ENCODE peak calls at places on chromosomes 4 and X, in five cellular contexts. W, T, J, I and V are unnamed samples. For H3K4me1, the result is how much of the 10 kb centered on the place peaks cover.

GRCh38 chr4:123479944-123480343 is 83.3 kb downstream of the SPRY1 start:
- DNase-seq in J (no peak), W (peak), I (no peak), T (no peak), V (no peak)

GRCh38 chr4:6900956-6901355 is 8.7 kb upstream of the TBC1D14 start:
- DNase-seq in J (no peak), T (no peak), I (no peak), W (no peak), V (no peak)

GRCh38 chr4:52244773-52245360 is 193.8 kb downstream of the SPATA18 start:
- DNase-seq in W (no peak), I (no peak), J (no peak), T (no peak), V (no peak)

GRCh38 chrX:49171752-49172279 is at the start of gene PLP2:
- DNase-seq in I (peak), T (peak), J (peak), W (peak), V (peak)

GRCh38 chrX:51876441-51876840 is 17.0 kb upstream of the MAGED1 start:
- DNase-seq in I (no peak), T (no peak), W (peak), J (no peak), V (no peak)

GRCh38 chr4:123893746-123894095 is 497.1 kb downstream of the SPRY1 start:
- DNase-seq in J (no peak), I (no peak), T (no peak), W (no peak), V (no peak)

GRCh38 chrX:39258331-39258730 is 457.1 kb downstream of the MID1IP1 start:
- DNase-seq in T (no peak), W (peak), I (no peak), J (no peak), V (no peak)

GRCh38 chrX:109373468-109373867 is 108.4 kb downstream of the GUCY2F start:
- DNase-seq in T (no peak), J (no peak), W (no peak), I (no peak), V (no peak)

GRCh38 chrX:41332408-41332987 is 1.5 kb upstream of the DDX3X start:
- DNase-seq in T (peak), W (no peak), J (no peak), I (no peak), V (no peak)

GRCh38 chr4:51885371-51885770 is 42.4 kb downstream of the DCUN1D4 start:
- DNase-seq in I (no peak), J (no peak), T (no peak), W (peak), V (no peak)

GRCh38 chr4:78588894-78589545 is 37.5 kb downstream of the ANXA3 start:
- DNase-seq in J (no peak), T (no peak), I (no peak), W (peak), V (no peak)

GRCh38 chr4:142128529-142128928 is 492.1 kb downstream of the IL15 start:
- DNase-seq in I (peak), T (peak), W (peak), J (peak), V (peak)

GRCh38 chrX:24081661-24082154 is 27.0 kb downstream of the EIF2S3 start:
- DNase-seq in I (peak), W (peak), J (peak), T (peak), V (peak)

GRCh38 chrX:25810202-25810601 is 327.9 kb upstream of the MAGEB18 start:
- DNase-seq in I (no peak), T (no peak), W (peak), J (no peak), V (no peak)

GRCh38 chr4:45317276-45317675 is 590.9 kb upstream of the GNPDA2 start:
- DNase-seq in W (peak), I (no peak), T (no peak), J (no peak), V (no peak)

GRCh38 chr4:128862608-128863313 is 53.3 kb downstream of the JADE1 start:
- DNase-seq in T (no peak), I (no peak), J (no peak), W (no peak), V (no peak)

GRCh38 chr4:82493721-82494425 is 63.5 kb downstream of the ENOPH1 start:
- DNase-seq in W (no peak), J (no peak), I (no peak), T (no peak), V (no peak)

GRCh38 chrX:55754861-55755294 is 37.3 kb downstream of the RRAGB start:
- DNase-seq in T (no peak), I (no peak), J (no peak), W (no peak), V (no peak)

GRCh38 chr4:36324808-36325207 is 43.4 kb downstream of the DTHD1 start:
- DNase-seq in J (no peak), I (no peak), T (no peak), W (no peak), V (no peak)

GRCh38 chrX:124030520-124030919 is 69.0 kb downstream of the STAG2 start:
- DNase-seq in J (no peak), W (no peak), I (no peak), T (no peak), V (no peak)

GRCh38 chrX:38939067-38939466 is 137.8 kb downstream of the MID1IP1 start:
- DNase-seq in W (peak), I (no peak), T (no peak), J (no peak), V (no peak)

GRCh38 chr4:38872620-38873019 is 5.0 kb downstream of the FAM114A1 start:
- DNase-seq in I (no peak), T (no peak), W (peak), J (no peak), V (no peak)

DNA sequence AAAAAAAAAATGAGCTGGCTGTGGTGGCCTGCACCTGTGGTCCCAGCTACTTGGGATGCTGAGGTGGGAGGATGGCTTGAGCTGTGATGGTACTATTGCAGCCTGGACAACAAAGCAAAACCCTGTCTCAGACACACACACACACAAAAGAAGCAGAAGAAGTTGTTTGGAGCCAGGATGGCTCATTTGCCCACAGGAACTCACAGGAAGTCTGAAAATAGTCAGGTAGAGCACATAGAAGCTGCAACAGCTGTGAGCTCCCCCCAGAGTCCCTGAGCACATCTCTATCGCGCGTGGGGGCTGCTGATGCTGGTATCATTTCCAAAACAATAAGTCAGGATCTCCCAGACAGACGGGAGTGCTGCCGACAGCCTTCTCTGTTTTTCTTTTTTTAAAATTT is 13.4 kb upstream of the DHRSX start:
- DNase-seq in W (no peak), T (no peak), J (no peak), I (no peak), V (no peak)
- H3K4me1 ChIP-seq in W (under half), T (under half), J (under half), I (under half), V (under half)

DNA sequence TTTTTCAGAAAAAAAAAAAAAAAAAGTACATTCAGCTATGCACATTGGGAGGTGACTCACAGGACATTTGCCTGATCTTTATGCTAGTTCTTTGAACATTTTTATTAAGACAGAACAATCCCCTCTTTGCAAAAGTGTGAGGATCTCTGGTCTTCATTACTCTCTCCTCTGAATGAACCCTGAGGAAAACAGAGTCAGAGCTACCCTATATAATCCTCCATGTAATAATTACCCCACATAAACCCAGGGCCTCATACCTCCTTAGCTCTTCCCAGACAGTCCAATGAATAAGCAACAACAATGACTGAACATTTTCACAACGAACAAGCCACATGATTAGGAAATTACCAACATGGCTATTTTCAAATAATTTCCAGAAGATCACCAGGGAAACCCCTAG is 37.9 kb downstream of the TBC1D9 start:
- DNase-seq in T (no peak), I (no peak), W (peak), J (no peak), V (no peak)
- H3K27ac ChIP-seq in T (no peak), I (no peak), W (no peak), J (no peak), V (no peak)

GRCh38 chr4:165711436-165711835 is 161.6 kb upstream of the TLL1 start:
- DNase-seq in T (no peak), J (no peak), W (no peak), I (no peak), V (no peak)
- H3K4me1 ChIP-seq in T (under half), J (under half), W (under half), I (under half), V (under half)

DNA sequence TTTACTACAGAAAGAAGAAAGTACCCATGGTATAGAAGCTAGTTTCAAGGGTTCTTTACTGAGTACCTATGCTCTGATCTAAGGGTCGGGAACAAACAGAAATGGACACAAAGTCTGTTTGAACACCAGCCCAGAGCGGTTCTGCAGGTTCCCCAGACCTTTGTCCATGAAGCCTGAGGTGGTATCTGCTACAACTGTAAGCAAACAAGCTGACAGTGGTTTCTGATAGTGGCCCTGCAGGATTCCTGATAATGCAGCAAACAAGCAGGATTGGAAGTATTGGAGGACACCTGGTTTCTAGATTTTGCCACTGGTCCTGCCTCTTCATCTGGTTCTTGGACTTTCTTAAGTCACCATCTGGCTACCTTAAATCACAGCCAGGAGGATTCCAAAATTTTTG is 23.7 kb downstream of the SMPX start:
- DNase-seq in I (no peak), W (no peak), J (no peak), T (no peak), V (no peak)
- H3K27ac ChIP-seq in I (no peak), W (no peak), J (no peak), T (no peak), V (no peak)

DNA sequence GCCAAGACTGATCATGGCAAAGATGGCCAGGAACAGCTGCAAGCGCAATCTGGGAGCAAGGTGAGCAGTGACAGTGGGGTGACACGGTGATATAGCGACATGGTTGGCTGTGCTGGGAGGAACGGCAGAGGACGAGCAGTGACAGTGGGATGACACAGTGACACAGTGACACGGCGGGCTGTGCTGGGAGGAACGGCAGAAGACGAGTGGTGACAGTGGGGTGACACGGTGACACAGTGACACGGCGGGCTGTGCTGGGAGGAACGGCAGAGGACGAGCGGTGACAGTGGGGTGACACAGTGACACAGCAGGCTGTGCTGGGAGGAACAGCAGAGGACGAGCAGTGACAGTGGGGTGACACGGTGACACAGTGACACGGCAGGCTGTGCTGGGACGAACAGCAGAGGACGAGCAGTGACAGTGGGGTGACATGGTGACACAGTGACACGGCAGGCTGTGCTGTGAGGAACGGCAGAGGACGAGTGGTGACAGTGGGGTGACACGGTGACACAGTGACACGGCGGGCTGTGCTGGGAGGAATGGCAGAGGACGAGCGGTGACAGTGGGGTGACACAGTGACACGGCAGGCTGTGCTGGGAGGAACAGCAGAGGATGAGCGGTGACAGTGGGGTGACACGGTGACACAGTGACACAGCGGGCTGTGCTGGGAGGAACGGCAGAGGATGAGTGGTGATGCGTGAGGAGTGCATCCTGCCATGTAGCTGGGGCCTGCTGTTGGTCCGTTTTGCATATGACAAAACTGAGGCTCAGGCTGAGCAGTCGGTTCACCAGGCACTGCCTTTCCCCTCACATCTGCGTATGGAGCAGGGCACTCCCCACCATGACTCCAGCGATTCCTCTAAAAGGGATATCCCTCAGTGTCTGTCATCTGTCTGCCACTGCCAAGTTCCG is 36.0 kb upstream of the MXD4 start:
- DNase-seq in I (no peak), W (no peak), T (no peak), J (no peak), V (no peak)
- H3K4me1 ChIP-seq in I (under half), W (under half), T (under half), J (under half), V (under half)

GRCh38 chr4:140642674-140643437 is 74.1 kb upstream of the UCP1 start:
- DNase-seq in W (no peak), J (no peak), I (no peak), T (no peak), V (no peak)
- H3K27ac ChIP-seq in W (no peak), J (no peak), I (no peak), T (no peak), V (no peak)

GRCh38 chr4:101417046-101417445 is 69.7 kb upstream of the PPP3CA start:
- DNase-seq in J (no peak), T (no peak), W (no peak), I (no peak), V (no peak)
- H3K4me1 ChIP-seq in J (under half), T (under half), W (under half), I (under half), V (under half)